ENCODE peak calls at places on chromosomes 16 and 17, in seven cellular contexts. One of them, this sample, is unnamed.
A peak's percentile ranks its signal among the peaks of the same experiment; 100 is the strongest.

GRCh38 chr17:29059281-29059680 is 16.3 kb downstream of the PIPOX start:
- DNase-seq in body of pancreas: no peak
- DNase-seq in stomach: no peak
- DNase-seq in testis: no peak
- DNase-seq in heart left ventricle: no peak
- DNase-seq in tibial nerve: no peak
- DNase-seq in HCT116: no peak
- DNase-seq in this sample: no peak

GRCh38 chr17:73719588-73720071 is 75.4 kb upstream of the SDK2 start:
- DNase-seq in testis: peak; percentile 70
- DNase-seq in stomach: no peak
- DNase-seq in heart left ventricle: peak; percentile 74
- DNase-seq in body of pancreas: peak; percentile 16
- DNase-seq in tibial nerve: peak; percentile 44
- DNase-seq in HCT116: no peak
- DNase-seq in this sample: peak; percentile 34

GRCh38 chr16:88471575-88471974 is 18.5 kb downstream of the ZFPM1 start:
- DNase-seq in stomach: no peak
- DNase-seq in tibial nerve: no peak
- DNase-seq in body of pancreas: no peak
- DNase-seq in testis: no peak
- DNase-seq in heart left ventricle: no peak
- DNase-seq in HCT116: no peak
- DNase-seq in this sample: no peak

GRCh38 chr16:47523342-47524006 is 62.3 kb downstream of the PHKB start:
- DNase-seq in heart left ventricle: no peak
- DNase-seq in body of pancreas: no peak
- DNase-seq in tibial nerve: no peak
- DNase-seq in stomach: no peak
- DNase-seq in testis: no peak
- DNase-seq in HCT116: no peak
- DNase-seq in this sample: peak; percentile 65

GRCh38 chr17:33901085-33901484 is 354.0 kb upstream of the CCL2 start:
- DNase-seq in heart left ventricle: no peak
- DNase-seq in body of pancreas: no peak
- DNase-seq in stomach: no peak
- DNase-seq in HCT116: no peak
- DNase-seq in testis: no peak
- DNase-seq in tibial nerve: no peak
- DNase-seq in this sample: no peak

GRCh38 chr16:57998484-57998883 is 2.0 kb downstream of the ZNF319 start:
- DNase-seq in tibial nerve: no peak
- DNase-seq in stomach: peak; percentile 46
- DNase-seq in testis: no peak
- DNase-seq in HCT116: no peak
- DNase-seq in body of pancreas: no peak
- DNase-seq in heart left ventricle: no peak
- DNase-seq in this sample: peak; percentile 96

GRCh38 chr17:41490022-41490421 is 312 bp upstream of the KRT36 start:
- DNase-seq in stomach: no peak
- DNase-seq in HCT116: no peak
- DNase-seq in tibial nerve: no peak
- DNase-seq in body of pancreas: no peak
- DNase-seq in heart left ventricle: no peak
- DNase-seq in testis: no peak
- DNase-seq in this sample: no peak

GRCh38 chr16:85373741-85374570 is 239.2 kb upstream of the GSE1 start:
- DNase-seq in body of pancreas: no peak
- DNase-seq in tibial nerve: no peak
- DNase-seq in stomach: no peak
- DNase-seq in HCT116: no peak
- DNase-seq in heart left ventricle: no peak
- DNase-seq in testis: no peak
- DNase-seq in this sample: no peak

GRCh38 chr17:80718428-80718827 is 173.8 kb downstream of the RPTOR start:
- DNase-seq in heart left ventricle: no peak
- DNase-seq in HCT116: no peak
- DNase-seq in stomach: no peak
- DNase-seq in tibial nerve: no peak
- DNase-seq in body of pancreas: no peak
- DNase-seq in testis: no peak
- DNase-seq in this sample: no peak

GRCh38 chr16:21260870-21261791 is 17.0 kb downstream of the CRYM start:
- DNase-seq in heart left ventricle: no peak
- DNase-seq in HCT116: peak; percentile 51
- DNase-seq in body of pancreas: peak; percentile 24
- DNase-seq in tibial nerve: no peak
- DNase-seq in testis: peak; percentile 37
- DNase-seq in stomach: peak; percentile 60
- DNase-seq in this sample: no peak

GRCh38 chr16:84884311-84885023 is 64.7 kb downstream of the CRISPLD2 start:
- DNase-seq in body of pancreas: peak; percentile 23
- DNase-seq in stomach: peak; percentile 53
- DNase-seq in tibial nerve: no peak
- DNase-seq in HCT116: no peak
- DNase-seq in testis: peak; percentile 59
- DNase-seq in heart left ventricle: peak; percentile 47
- DNase-seq in this sample: no peak

GRCh38 chr16:1308036-1308976 is 1.1 kb upstream of the UBE2I start:
- DNase-seq in tibial nerve: no peak
- DNase-seq in heart left ventricle: peak; percentile 49
- DNase-seq in HCT116: peak; percentile 74
- DNase-seq in testis: no peak
- DNase-seq in body of pancreas: no peak
- DNase-seq in stomach: no peak
- DNase-seq in this sample: no peak

GRCh38 chr16:49858200-49859129 is 2.6 kb upstream of the ZNF423 start:
- DNase-seq in testis: peak; percentile 79
- DNase-seq in stomach: no peak
- DNase-seq in body of pancreas: peak; percentile 72
- DNase-seq in heart left ventricle: peak; percentile 74
- DNase-seq in tibial nerve: no peak
- DNase-seq in HCT116: no peak
- DNase-seq in this sample: peak; percentile 29

DNA sequence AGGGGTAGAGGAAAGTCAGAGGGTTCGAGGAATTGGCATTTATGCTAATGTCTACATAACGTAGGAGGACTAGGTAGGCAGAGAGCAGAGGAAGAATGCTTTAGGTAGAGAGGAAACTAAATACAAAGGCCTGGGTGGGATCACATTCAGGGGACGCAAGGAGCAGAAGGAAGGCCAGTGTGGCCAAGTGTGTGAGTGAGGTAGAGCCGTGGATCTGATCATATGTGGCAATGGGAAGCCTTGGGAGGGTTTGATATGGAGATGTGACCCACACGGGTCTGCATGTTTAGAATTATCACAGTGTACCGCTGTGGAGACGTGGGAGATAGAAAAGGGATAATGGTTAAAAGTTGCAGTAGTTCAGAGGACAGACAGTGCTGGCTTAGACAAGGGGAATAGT is 43.1 kb downstream of the HLF start:
- DNase-seq in HCT116: no peak
- DNase-seq in body of pancreas: no peak
- DNase-seq in tibial nerve: no peak
- DNase-seq in stomach: no peak
- DNase-seq in heart left ventricle: no peak
- DNase-seq in testis: no peak
- DNase-seq in this sample: no peak
- TF ChIP-seq CTCF in HCT116: no peak
- TF ChIP-seq CTCF in body of pancreas: no peak
- TF ChIP-seq CTCF in tibial nerve: no peak
- TF ChIP-seq CTCF in stomach: no peak
- TF ChIP-seq CTCF in heart left ventricle: no peak
- TF ChIP-seq CTCF in testis: no peak
- TF ChIP-seq CTCF in this sample: no peak

GRCh38 chr17:50707296-50708049 is at the start of gene ANKRD40:
- DNase-seq in body of pancreas: peak; percentile 95
- DNase-seq in tibial nerve: peak; percentile 86
- DNase-seq in stomach: peak; percentile 93
- DNase-seq in testis: peak; percentile 91
- DNase-seq in HCT116: peak; percentile 90
- DNase-seq in heart left ventricle: peak; percentile 91
- DNase-seq in this sample: peak; percentile 93
- TF ChIP-seq POLR2A in body of pancreas: peak; percentile 69
- TF ChIP-seq POLR2A in tibial nerve: peak; percentile 70
- TF ChIP-seq POLR2A in stomach: no peak
- TF ChIP-seq POLR2A in testis: no peak
- TF ChIP-seq POLR2A in HCT116: peak; percentile 75
- TF ChIP-seq POLR2A in heart left ventricle: peak; percentile 9
- TF ChIP-seq POLR2A in this sample: peak; percentile 66

GRCh38 chr17:76076100-76076764 is 1.7 kb downstream of the GALR2 start:
- DNase-seq in stomach: no peak
- DNase-seq in HCT116: no peak
- DNase-seq in testis: no peak
- DNase-seq in body of pancreas: no peak
- DNase-seq in heart left ventricle: no peak
- DNase-seq in tibial nerve: no peak
- DNase-seq in this sample: no peak

GRCh38 chr17:76078859-76079576 is at the start of gene ZACN:
- DNase-seq in heart left ventricle: no peak
- DNase-seq in HCT116: no peak
- DNase-seq in body of pancreas: no peak
- DNase-seq in tibial nerve: no peak
- DNase-seq in testis: no peak
- DNase-seq in stomach: no peak
- DNase-seq in this sample: no peak

GRCh38 chr17:76075364-76076099 is 951 bp downstream of the GALR2 start:
- DNase-seq in heart left ventricle: no peak
- DNase-seq in testis: no peak
- DNase-seq in stomach: no peak
- DNase-seq in HCT116: no peak
- DNase-seq in tibial nerve: no peak
- DNase-seq in body of pancreas: no peak
- DNase-seq in this sample: peak; percentile 35

GRCh38 chr17:76077582-76078110 is 1.3 kb upstream of the ZACN start:
- DNase-seq in heart left ventricle: no peak
- DNase-seq in HCT116: no peak
- DNase-seq in body of pancreas: peak; percentile 65
- DNase-seq in stomach: no peak
- DNase-seq in testis: no peak
- DNase-seq in tibial nerve: no peak
- DNase-seq in this sample: no peak

GRCh38 chr17:76076765-76077581 is 2.0 kb upstream of the ZACN start:
- DNase-seq in body of pancreas: no peak
- DNase-seq in heart left ventricle: no peak
- DNase-seq in tibial nerve: no peak
- DNase-seq in testis: no peak
- DNase-seq in stomach: no peak
- DNase-seq in HCT116: no peak
- DNase-seq in this sample: no peak
- H3K4me3 ChIP-seq in body of pancreas: no peak overlapping the region
- H3K4me3 ChIP-seq in heart left ventricle: peak overlapping the region; percentile 4
- H3K4me3 ChIP-seq in tibial nerve: no peak overlapping the region
- H3K4me3 ChIP-seq in testis: no peak overlapping the region
- H3K4me3 ChIP-seq in stomach: no peak overlapping the region
- H3K4me3 ChIP-seq in HCT116: no peak overlapping the region
- H3K4me3 ChIP-seq in this sample: no peak overlapping the region

GRCh38 chr16:86498155-86498651 is 12.1 kb upstream of the FOXF1 start:
- DNase-seq in body of pancreas: no peak
- DNase-seq in stomach: no peak
- DNase-seq in tibial nerve: no peak
- DNase-seq in testis: no peak
- DNase-seq in HCT116: no peak
- DNase-seq in heart left ventricle: no peak
- DNase-seq in this sample: no peak
- TF ChIP-seq CTCF in body of pancreas: no peak
- TF ChIP-seq CTCF in stomach: no peak
- TF ChIP-seq CTCF in tibial nerve: no peak
- TF ChIP-seq CTCF in testis: no peak
- TF ChIP-seq CTCF in HCT116: no peak
- TF ChIP-seq CTCF in heart left ventricle: no peak
- TF ChIP-seq CTCF in this sample: no peak

DNA sequence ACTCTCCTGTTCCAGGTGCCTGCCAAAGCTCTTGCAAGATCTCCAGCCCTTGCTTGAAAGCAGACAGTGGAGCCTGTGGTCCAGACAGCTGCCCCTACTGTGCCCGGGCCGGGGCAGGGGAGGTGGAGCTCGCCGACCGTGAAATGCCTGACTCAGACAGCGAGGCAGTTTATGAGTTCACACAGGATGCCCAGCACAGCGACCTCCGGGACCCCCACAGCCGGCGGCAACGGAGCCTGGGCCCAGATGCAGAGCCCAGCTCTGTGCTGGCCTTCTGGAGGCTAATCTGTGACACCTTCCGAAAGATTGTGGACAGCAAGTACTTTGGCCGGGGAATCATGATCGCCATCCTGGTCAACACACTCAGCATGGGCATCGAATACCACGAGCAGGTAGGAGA is 17.7 kb downstream of the CACNA1G start:
- DNase-seq in tibial nerve: no peak
- DNase-seq in HCT116: no peak
- DNase-seq in testis: no peak
- DNase-seq in heart left ventricle: no peak
- DNase-seq in body of pancreas: no peak
- DNase-seq in stomach: no peak
- DNase-seq in this sample: no peak
- TF ChIP-seq POLR2A in tibial nerve: no peak
- TF ChIP-seq POLR2A in HCT116: no peak
- TF ChIP-seq POLR2A in testis: no peak
- TF ChIP-seq POLR2A in heart left ventricle: no peak
- TF ChIP-seq POLR2A in body of pancreas: no peak
- TF ChIP-seq POLR2A in stomach: no peak
- TF ChIP-seq POLR2A in this sample: no peak

DNA sequence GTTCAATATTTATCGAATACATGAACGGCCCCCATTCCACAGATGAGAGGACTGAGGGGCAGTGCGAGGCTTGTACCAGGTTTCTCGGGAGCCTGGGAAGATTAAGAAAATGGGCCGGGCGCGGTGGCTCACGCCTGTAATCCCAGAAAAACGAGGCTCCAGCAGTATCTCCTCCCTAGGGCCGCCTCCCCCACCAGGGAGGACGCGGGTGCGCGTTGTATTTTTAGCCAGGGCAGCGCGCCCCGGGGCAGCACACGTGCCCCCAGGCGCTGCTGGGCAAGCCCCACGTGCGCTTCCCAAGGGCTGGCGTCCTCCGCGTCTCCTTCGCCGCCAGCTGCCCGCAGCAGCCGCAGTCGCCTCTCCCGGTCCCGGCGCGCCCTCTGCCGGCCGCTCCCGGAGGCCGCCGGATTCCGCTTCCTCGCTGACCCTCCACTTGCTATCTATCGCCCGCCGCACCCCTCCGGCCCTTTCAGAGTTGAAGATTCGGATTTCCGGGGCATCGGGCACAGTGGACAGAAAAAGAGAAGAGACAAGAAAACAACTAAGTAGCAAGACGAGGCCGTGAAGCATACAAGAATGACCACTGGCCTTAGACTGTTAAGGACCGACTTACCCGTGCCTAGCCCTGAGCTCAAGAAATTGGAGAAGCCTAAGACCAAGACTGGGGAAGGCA is 1.9 kb upstream of the YBX2 start:
- DNase-seq in tibial nerve: peak; percentile 73
- DNase-seq in stomach: peak; percentile 85
- DNase-seq in HCT116: peak; percentile 66
- DNase-seq in body of pancreas: peak; percentile 84
- DNase-seq in heart left ventricle: peak; percentile 92
- DNase-seq in testis: peak; percentile 87
- DNase-seq in this sample: peak; percentile 85
- H3K4me3 ChIP-seq in tibial nerve: no peak overlapping the region
- H3K4me3 ChIP-seq in stomach: peak overlapping the region; percentile 2
- H3K4me3 ChIP-seq in HCT116: peak overlapping the region; percentile 25
- H3K4me3 ChIP-seq in body of pancreas: no peak overlapping the region
- H3K4me3 ChIP-seq in heart left ventricle: peak overlapping the region; percentile 16
- H3K4me3 ChIP-seq in testis: peak overlapping the region; percentile 29
- H3K4me3 ChIP-seq in this sample: no peak overlapping the region